ENCODE peak calls at places on chromosomes 1 and 21, in ten cellular contexts. T is mesendoderm; Y is tibial nerve; L is left lung; O is CD8-positive, alpha-beta T cell; S is CD4-positive, alpha-beta memory T cell; A is heart right ventricle; H is fibroblast of lung; I is upper lobe of right lung; K is IMR-90. Q is an unnamed sample.

GRCh38 chr21:31473685-31474345 is 129.8 kb upstream of the TIAM1 start:
- DNase-seq in T (peak; percentile 71), Y (no peak), L (no peak), O (no peak), S (no peak), A (no peak), H (peak; percentile 13), I (no peak), K (no peak), Q (no peak)

GRCh38 chr1:195251900-195252299 is 1356.3 kb downstream of the KCNT2 start:
- DNase-seq in T (no peak), Y (no peak), L (no peak), O (no peak), S (no peak), A (no peak), H (no peak), I (no peak), K (no peak), Q (no peak)

GRCh38 chr1:43414634-43415223 is 25.0 kb downstream of the SZT2 start:
- DNase-seq in T (peak; percentile 89), Y (peak; percentile 26), L (no peak), O (peak; percentile 74), S (peak; percentile 67), A (no peak), H (peak; percentile 41), I (no peak), K (peak; percentile 52), Q (peak; percentile 52)

GRCh38 chr1:62224182-62224581 is 29.5 kb downstream of the L1TD1 start:
- DNase-seq in T (no peak), Y (no peak), L (no peak), O (no peak), S (no peak), A (no peak), H (no peak), I (no peak), K (no peak), Q (no peak)

GRCh38 chr1:243740255-243740999 is 109.6 kb downstream of the AKT3 start:
- DNase-seq in T (peak; percentile 86), Y (no peak), L (no peak), O (no peak), S (no peak), A (no peak), H (peak; percentile 50), I (no peak), K (peak; percentile 29), Q (no peak)

GRCh38 chr1:215970406-215970805 is 403.3 kb downstream of the KCTD3 start:
- DNase-seq in T (peak; percentile 86), Y (no peak), L (no peak), O (no peak), S (no peak), A (no peak), H (peak; percentile 55), I (no peak), K (peak; percentile 59), Q (no peak)

GRCh38 chr1:228870041-228870713 is 134.9 kb downstream of the RHOU start:
- DNase-seq in T (no peak), Y (no peak), L (no peak), O (no peak), S (no peak), A (no peak), H (no peak), I (no peak), K (no peak), Q (no peak)

GRCh38 chr1:228960705-228961104 is 225.4 kb downstream of the RHOU start:
- DNase-seq in T (no peak), Y (no peak), L (no peak), O (no peak), S (no peak), A (no peak), H (no peak), I (no peak), K (no peak), Q (no peak)

GRCh38 chr1:240941706-240942370 is 329.9 kb upstream of the GREM2 start:
- DNase-seq in T (no peak), Y (no peak), L (no peak), O (no peak), S (no peak), A (no peak), H (peak; percentile 55), I (no peak), K (no peak), Q (no peak)

GRCh38 chr1:84225636-84226035 is 75.9 kb upstream of the SAMD13 start:
- DNase-seq in T (peak; percentile 4), Y (no peak), L (no peak), O (no peak), S (no peak), A (no peak), H (no peak), I (no peak), K (no peak), Q (no peak)

GRCh38 chr1:93965888-93966287 is 56.7 kb upstream of the GCLM start:
- DNase-seq in T (no peak), Y (no peak), L (no peak), O (no peak), S (no peak), A (no peak), H (no peak), I (no peak), K (no peak), Q (no peak)

GRCh38 chr1:67213164-67213563 is 46.9 kb downstream of the IL23R start:
- DNase-seq in T (peak; percentile 66), Y (no peak), L (no peak), O (no peak), S (no peak), A (no peak), H (peak; percentile 14), I (no peak), K (peak; percentile 17), Q (no peak)

GRCh38 chr1:63116016-63116415 is 206.4 kb upstream of the FOXD3 start:
- DNase-seq in T (peak; percentile 17), Y (no peak), L (no peak), O (no peak), S (no peak), A (no peak), H (no peak), I (no peak), K (no peak), Q (no peak)

GRCh38 chr1:39089811-39090519 is 63.8 kb downstream of the NDUFS5 start:
- DNase-seq in T (no peak), Y (no peak), L (no peak), O (no peak), S (peak; percentile 32), A (no peak), H (no peak), I (no peak), K (no peak), Q (no peak)

GRCh38 chr1:97093742-97094141 is 372.2 kb downstream of the PTBP2 start:
- DNase-seq in T (no peak), Y (no peak), L (no peak), O (no peak), S (no peak), A (no peak), H (peak; percentile 76), I (no peak), K (peak; percentile 83), Q (no peak)

GRCh38 chr1:185156321-185156853 is 366 bp downstream of the TRMT1L start:
- DNase-seq in T (peak; percentile 68), Y (no peak), L (no peak), O (no peak), S (no peak), A (no peak), H (no peak), I (no peak), K (no peak), Q (no peak)

GRCh38 chr21:17371470-17371869 is 141.4 kb upstream of the CXADR start:
- DNase-seq in T (peak; percentile 43), Y (no peak), L (no peak), O (no peak), S (no peak), A (no peak), H (peak; percentile 85), I (no peak), K (peak; percentile 74), Q (no peak)

GRCh38 chr21:42534361-42534900 is 20.8 kb downstream of the SLC37A1 start:
- DNase-seq in T (no peak), Y (no peak), L (peak; percentile 65), O (no peak), S (no peak), A (no peak), H (no peak), I (peak; percentile 67), K (no peak), Q (no peak)

GRCh38 chr1:19776933-19777332 is 22.8 kb downstream of the TMCO4 start:
- DNase-seq in T (no peak), Y (no peak), L (no peak), O (no peak), S (no peak), A (no peak), H (no peak), I (no peak), K (no peak), Q (no peak)
- H3K4me1 ChIP-seq in T (no peaks in the 10 kb centered on the region), Y (no peaks in the 10 kb centered on the region), L (no peaks in the 10 kb centered on the region), O (no peaks in the 10 kb centered on the region), S (no peaks in the 10 kb centered on the region), A (no peaks in the 10 kb centered on the region), H (no peaks in the 10 kb centered on the region), I (no peaks in the 10 kb centered on the region), K (no peaks in the 10 kb centered on the region), Q (no peaks in the 10 kb centered on the region)

GRCh38 chr1:9737057-9737456 is 85.5 kb downstream of the PIK3CD start:
- DNase-seq in T (no peak), Y (no peak), L (peak; percentile 69), O (no peak), S (no peak), A (no peak), H (no peak), I (no peak), K (no peak), Q (no peak)
- H3K36me3 ChIP-seq in T (peaks cover 32% of the 10 kb centered on the region), Y (peaks cover 3% of the 10 kb centered on the region), L (no peaks in the 10 kb centered on the region), O (peaks cover 52% of the 10 kb centered on the region), S (peaks cover 83% of the 10 kb centered on the region), A (peaks cover 98% of the 10 kb centered on the region), H (peaks cover 24% of the 10 kb centered on the region), I (peaks cover 95% of the 10 kb centered on the region), K (peaks cover 78% of the 10 kb centered on the region), Q (peaks cover 60% of the 10 kb centered on the region)

DNA sequence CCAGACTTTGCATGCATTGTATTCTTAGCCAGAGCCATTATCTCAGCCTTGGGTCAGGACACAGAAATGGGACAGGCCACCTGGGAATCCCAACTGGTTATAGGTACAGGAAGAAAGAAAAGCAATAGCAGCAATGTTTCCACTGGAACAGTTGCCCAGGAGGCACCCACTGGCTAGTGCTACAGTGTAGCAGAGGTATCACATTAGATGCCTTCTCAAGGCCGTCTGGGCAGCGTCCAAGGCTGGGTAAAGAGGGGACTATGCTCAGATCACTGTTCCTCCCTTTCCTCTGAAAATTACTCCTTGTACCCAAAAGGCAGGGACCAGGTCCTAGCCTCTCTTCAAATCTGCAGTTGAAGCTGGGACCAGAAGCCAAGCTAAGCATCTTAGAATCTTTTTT is 2.6 kb downstream of the CREB3L4 start:
- DNase-seq in T (no peak), Y (no peak), L (no peak), O (no peak), S (no peak), A (no peak), H (no peak), I (no peak), K (no peak), Q (no peak)
- H3K4me1 ChIP-seq in T (peaks cover 2% of the 10 kb centered on the region), Y (peaks cover 19% of the 10 kb centered on the region), L (peaks cover 38% of the 10 kb centered on the region), O (peaks cover 19% of the 10 kb centered on the region), S (peaks cover 29% of the 10 kb centered on the region), A (peaks cover 16% of the 10 kb centered on the region), H (peaks cover 6% of the 10 kb centered on the region), I (peaks cover 24% of the 10 kb centered on the region), K (no peaks in the 10 kb centered on the region), Q (peaks cover 21% of the 10 kb centered on the region)

DNA sequence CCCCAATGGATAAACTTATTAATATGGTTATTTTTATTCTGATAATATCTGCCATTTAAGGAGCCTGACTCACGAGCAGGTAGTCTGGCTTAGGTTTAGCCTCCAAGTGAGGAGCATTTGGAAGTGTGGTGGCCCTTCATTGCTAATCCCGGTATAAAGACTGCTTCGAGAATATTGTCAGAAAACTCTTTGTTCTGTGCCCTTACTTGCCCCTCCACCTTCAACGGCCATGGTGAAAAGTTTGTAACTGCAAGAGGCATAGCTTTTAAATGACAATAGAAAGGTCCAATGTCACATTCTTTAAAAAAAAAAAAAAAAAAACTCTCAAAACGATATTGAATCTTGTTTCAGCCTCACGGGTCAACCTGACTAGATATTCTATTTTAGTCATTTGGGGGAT is 157.4 kb upstream of the PROX1 start:
- DNase-seq in T (no peak), Y (no peak), L (no peak), O (no peak), S (no peak), A (no peak), H (no peak), I (no peak), K (no peak), Q (no peak)
- H3K36me3 ChIP-seq in T (no peaks in the 10 kb centered on the region), Y (no peaks in the 10 kb centered on the region), L (no peaks in the 10 kb centered on the region), O (no peaks in the 10 kb centered on the region), S (no peaks in the 10 kb centered on the region), A (no peaks in the 10 kb centered on the region), H (no peaks in the 10 kb centered on the region), I (no peaks in the 10 kb centered on the region), K (no peaks in the 10 kb centered on the region), Q (no peaks in the 10 kb centered on the region)